ENCODE peak calls at places on chromosomes 12 and 14, in four cellular contexts. P is CD8-positive, alpha-beta T cell; U is left ventricle myocardium inferior; A is body of pancreas. S is an unnamed sample.

GRCh38 chr14:34539407-34540180 is at the start of gene EAPP:
- DNase-seq in P (peak; percentile 93), U (peak; percentile 98), A (peak; percentile 99), S (peak; percentile 95)

GRCh38 chr14:81310606-81311005 is 89.5 kb downstream of the STON2 start:
- DNase-seq in P (no peak), U (no peak), A (no peak), S (no peak)

GRCh38 chr14:69490219-69490918 is 5.8 kb downstream of the PLEKHD1 start:
- DNase-seq in P (no peak), U (no peak), A (no peak), S (no peak)

GRCh38 chr14:36944307-36945010 is 227.9 kb downstream of the SLC25A21 start:
- DNase-seq in P (no peak), U (no peak), A (no peak), S (no peak)

GRCh38 chr12:60872850-60873713 is 1277.3 kb downstream of the SLC16A7 start:
- DNase-seq in P (no peak), U (no peak), A (peak; percentile 3), S (no peak)

GRCh38 chr14:24150567-24150966 is 3.3 kb downstream of the RNF31 start:
- DNase-seq in P (no peak), U (no peak), A (no peak), S (no peak)

GRCh38 chr12:84421103-84421502 is 491.5 kb downstream of the SLC6A15 start:
- DNase-seq in P (no peak), U (no peak), A (no peak), S (no peak)

GRCh38 chr12:89140580-89141236 is 211.6 kb downstream of the DUSP6 start:
- DNase-seq in P (no peak), U (peak; percentile 58), A (no peak), S (no peak)

GRCh38 chr12:45612044-45612794 is 117.3 kb upstream of the ARID2 start:
- DNase-seq in P (no peak), U (no peak), A (no peak), S (no peak)

GRCh38 chr12:87112946-87113345 is 856.8 kb upstream of the MGAT4C start:
- DNase-seq in P (no peak), U (no peak), A (no peak), S (no peak)

GRCh38 chr14:69600304-69600891 is 11.0 kb upstream of the SUSD6 start:
- DNase-seq in P (no peak), U (no peak), A (no peak), S (no peak)

GRCh38 chr12:16586350-16587109 is 19.4 kb downstream of the LMO3 start:
- DNase-seq in P (no peak), U (no peak), A (peak; percentile 49), S (no peak)

GRCh38 chr12:89350260-89350659 is 2.0 kb downstream of the DUSP6 start:
- DNase-seq in P (no peak), U (no peak), A (no peak), S (no peak)

GRCh38 chr14:24605435-24606190 is 3.9 kb downstream of the GZMH start:
- DNase-seq in P (peak; percentile 64), U (no peak), A (peak; percentile 48), S (peak; percentile 61)

GRCh38 chr12:102816816-102817434 is 100.1 kb downstream of the PAH start:
- DNase-seq in P (no peak), U (no peak), A (no peak), S (peak; percentile 17)

GRCh38 chr14:33693237-33693636 is 257.6 kb downstream of the EGLN3 start:
- DNase-seq in P (no peak), U (no peak), A (no peak), S (no peak)

GRCh38 chr12:51744235-51744634 is 104.3 kb downstream of the FIGNL2 start:
- DNase-seq in P (no peak), U (no peak), A (no peak), S (no peak)

GRCh38 chr12:50351120-50352043 is 45.0 kb downstream of the FAM186A start:
- DNase-seq in P (no peak), U (no peak), A (peak; percentile 64), S (no peak)

GRCh38 chr12:110330124-110330523 is 49.1 kb downstream of the ATP2A2 start:
- DNase-seq in P (no peak), U (no peak), A (no peak), S (no peak)

GRCh38 chr14:87491816-87492215 is 501.2 kb downstream of the GALC start:
- DNase-seq in P (no peak), U (no peak), A (no peak), S (peak; percentile 54)

GRCh38 chr14:105933238-105933637 is 406.9 kb downstream of the TMEM121 start:
- DNase-seq in P (no peak), U (no peak), A (no peak), S (no peak)

GRCh38 chr12:115002434-115002833 is 318.5 kb upstream of the TBX3 start:
- DNase-seq in P (no peak), U (no peak), A (no peak), S (no peak)

GRCh38 chr14:94961761-94962575 is 192.1 kb upstream of the GSC start:
- DNase-seq in P (no peak), U (no peak), A (no peak), S (no peak)

GRCh38 chr12:40668095-40668494 is 24.1 kb upstream of the CNTN1 start:
- DNase-seq in P (no peak), U (no peak), A (no peak), S (no peak)
- TF ChIP-seq CTCF in P (no peak), U (no peak), A (no peak), S (no peak)

GRCh38 chr14:55523321-55523720 is 56.7 kb upstream of the KTN1 start:
- DNase-seq in P (no peak), U (no peak), A (no peak), S (no peak)
- TF ChIP-seq CTCF in P (no peak), U (no peak), A (no peak), S (no peak)

GRCh38 chr12:131849700-131850553 is 21.7 kb downstream of the MMP17 start:
- DNase-seq in P (no peak), U (no peak), A (no peak), S (no peak)
- TF ChIP-seq CTCF in P (no peak), U (no peak), A (no peak), S (no peak)

GRCh38 chr12:107992870-107993451 is 136.1 kb upstream of the WSCD2 start:
- DNase-seq in P (no peak), U (no peak), A (peak; percentile 17), S (peak; percentile 53)
- TF ChIP-seq CTCF in P (no peak), U (peak; percentile 49), A (peak; percentile 40), S (peak; percentile 56)

GRCh38 chr12:93802698-93803097 is 125.5 kb downstream of the CRADD start:
- DNase-seq in P (no peak), U (no peak), A (no peak), S (no peak)
- TF ChIP-seq CTCF in P (no peak), U (peak; percentile 46), A (no peak), S (no peak)

S was measured in Calu3.